ENCODE peak calls at places on chromosomes 5 and 9, in six cellular contexts. H is hypothalamus, T is EL, O is ELR, Z is memory B cell, A is SJSA1. X is an unnamed sample.

GRCh38 chr5:173329370-173330150 is 1.3 kb upstream of the STC2 start:
- DNase-seq in H (no peak), T (peak), O (peak), Z (no peak), A (no peak), X (peak)

GRCh38 chr5:25006734-25007133 is 362.0 kb upstream of the CDH10 start:
- DNase-seq in H (no peak), T (no peak), O (peak), Z (no peak), A (no peak), X (no peak)

GRCh38 chr5:117872798-117873368 is 1115.5 kb downstream of the DTWD2 start:
- DNase-seq in H (no peak), T (no peak), O (no peak), Z (no peak), A (no peak), X (no peak)

GRCh38 chr9:133877967-133878366 is 114.2 kb downstream of the VAV2 start:
- DNase-seq in H (no peak), T (no peak), O (no peak), Z (no peak), A (no peak), X (no peak)

GRCh38 chr9:7570107-7570720 is 229.4 kb downstream of the DMAC1 start:
- DNase-seq in H (peak), T (peak), O (peak), Z (peak), A (no peak), X (peak)

GRCh38 chr5:180645609-180646204 is 3.7 kb downstream of the FLT4 start:
- DNase-seq in H (no peak), T (no peak), O (no peak), Z (no peak), A (no peak), X (peak)

GRCh38 chr5:96150007-96150406 is 188.4 kb upstream of the ELL2 start:
- DNase-seq in H (no peak), T (no peak), O (no peak), Z (no peak), A (no peak), X (no peak)

GRCh38 chr9:20462410-20462809 is 159.9 kb downstream of the MLLT3 start:
- DNase-seq in H (no peak), T (no peak), O (no peak), Z (no peak), A (no peak), X (no peak)

GRCh38 chr5:146208916-146209522 is 5.6 kb downstream of the RBM27 start:
- DNase-seq in H (no peak), T (no peak), O (peak), Z (no peak), A (no peak), X (no peak)

GRCh38 chr5:145689235-145689634 is 145.9 kb downstream of the PRELID2 start:
- DNase-seq in H (peak), T (no peak), O (no peak), Z (peak), A (no peak), X (no peak)

GRCh38 chr9:123269316-123269715 is 930 bp upstream of the STRBP start:
- DNase-seq in H (no peak), T (no peak), O (no peak), Z (no peak), A (no peak), X (no peak)

GRCh38 chr9:20621553-20622329 is 558 bp downstream of the MLLT3 start:
- DNase-seq in H (peak), T (peak), O (peak), Z (no peak), A (peak), X (peak)

GRCh38 chr9:81814404-81814793 is 113.8 kb upstream of the SPATA31D4 start:
- DNase-seq in H (no peak), T (no peak), O (no peak), Z (no peak), A (no peak), X (no peak)

GRCh38 chr5:88143693-88144218 is 124.9 kb downstream of the TMEM161B start:
- DNase-seq in H (no peak), T (no peak), O (no peak), Z (no peak), A (no peak), X (no peak)

GRCh38 chr5:110790673-110791072 is 51.9 kb downstream of the SLC25A46 start:
- DNase-seq in H (no peak), T (peak), O (peak), Z (no peak), A (no peak), X (no peak)

GRCh38 chr9:131394464-131395026 is 659 bp downstream of the PRRC2B start:
- DNase-seq in H (no peak), T (peak), O (peak), Z (peak), A (peak), X (peak)

GRCh38 chr9:93824386-93825294 is 130.5 kb downstream of the BARX1 start:
- DNase-seq in H (no peak), T (no peak), O (no peak), Z (no peak), A (peak), X (peak)

GRCh38 chr5:74392698-74393431 is 247.7 kb downstream of the ENC1 start:
- DNase-seq in H (no peak), T (peak), O (peak), Z (no peak), A (no peak), X (no peak)

GRCh38 chr5:124504081-124504916 is 242.1 kb downstream of the ZNF608 start:
- DNase-seq in H (no peak), T (peak), O (no peak), Z (no peak), A (no peak), X (no peak)

GRCh38 chr9:29393064-29393463 is 1819.8 kb upstream of the C9orf72 start:
- DNase-seq in H (no peak), T (peak), O (peak), Z (no peak), A (no peak), X (no peak)

GRCh38 chr5:96595300-96596090 is 66.7 kb upstream of the CAST start:
- DNase-seq in H (no peak), T (peak), O (peak), Z (no peak), A (no peak), X (no peak)

GRCh38 chr5:30131-30530 is 61.8 kb upstream of the PLEKHG4B start:
- DNase-seq in H (no peak), T (no peak), O (no peak), Z (no peak), A (no peak), X (no peak)

GRCh38 chr9:113516840-113517577 is 53.5 kb downstream of the RGS3 start:
- DNase-seq in H (no peak), T (peak), O (peak), Z (peak), A (no peak), X (no peak)

GRCh38 chr9:124855566-124855943 is 2.3 kb downstream of the WDR38 start:
- DNase-seq in H (no peak), T (no peak), O (no peak), Z (no peak), A (no peak), X (peak)

GRCh38 chr9:107881625-107882300 is 392.2 kb upstream of the KLF4 start:
- DNase-seq in H (no peak), T (no peak), O (no peak), Z (no peak), A (no peak), X (no peak)

GRCh38 chr5:149130121-149130931 is 11.0 kb upstream of the ABLIM3 start:
- DNase-seq in H (no peak), T (no peak), O (peak), Z (no peak), A (no peak), X (no peak)